ENCODE peak calls at places on chromosomes 11 and 22, in ten cellular contexts. Z, A, H, U, E, L, T, V, Y and G are unnamed samples.

GRCh38 chr11:77287615-77288273 is 13.7 kb downstream of the GDPD4 start:
- DNase-seq in H (no peak), Y (peak; percentile 74), T (no peak), U (no peak), A (no peak), L (no peak), Z (no peak), V (no peak), E (no peak), G (no peak)

GRCh38 chr11:39741066-39741465 is 1718.4 kb downstream of the LRRC4C start:
- DNase-seq in L (no peak), U (no peak), E (no peak), Y (no peak), Z (no peak), H (no peak), T (no peak), A (no peak), V (no peak), G (no peak)

GRCh38 chr11:1763336-1763795 is 361 bp downstream of the CTSD start:
- DNase-seq in A (no peak), V (no peak), L (no peak), Y (no peak), U (no peak), E (no peak), Z (no peak), T (no peak), H (no peak), G (peak; percentile 31)

GRCh38 chr11:85076535-85077330 is 550.4 kb downstream of the DLG2 start:
- DNase-seq in T (no peak), Y (no peak), H (no peak), L (no peak), U (no peak), E (no peak), A (no peak), Z (no peak), V (peak; percentile 6), G (no peak)

GRCh38 chr11:126384449-126385070 is 29.1 kb downstream of the ST3GAL4 start:
- DNase-seq in T (no peak), Y (no peak), U (no peak), A (no peak), L (no peak), V (no peak), E (no peak), Z (no peak), H (no peak), G (no peak)

GRCh38 chr11:58650496-58650895 is 28.0 kb downstream of the CNTF start:
- DNase-seq in Y (no peak), A (no peak), U (no peak), L (no peak), E (no peak), H (no peak), T (no peak), Z (no peak), V (no peak), G (no peak)

GRCh38 chr11:8639655-8640054 is 42.8 kb downstream of the TRIM66 start:
- DNase-seq in L (no peak), V (no peak), Z (no peak), Y (no peak), H (no peak), U (no peak), T (no peak), A (no peak), E (no peak), G (no peak)

GRCh38 chr11:111001091-111001430 is 244.5 kb upstream of the POU2AF2 start:
- DNase-seq in L (no peak), E (no peak), Z (no peak), V (no peak), H (no peak), T (no peak), A (no peak), U (no peak), Y (no peak), G (no peak)

GRCh38 chr22:22460060-22460459 is 48.5 kb downstream of the ZNF280B start:
- DNase-seq in A (no peak), Z (no peak), V (no peak), H (no peak), L (no peak), Y (no peak), E (no peak), T (no peak), U (no peak), G (no peak)